ENCODE peak calls at places on chromosomes 1 and 21, in five cellular contexts. One of them, this sample, is unnamed.

GRCh38 chr1:6207075-6207885 is 1.4 kb downstream of the RNF207 start:
- ATAC-seq in IMR-90: no peak
- ATAC-seq in GM12878: no peak
- ATAC-seq in A549: no peak
- ATAC-seq in right lobe of liver: no peak
- ATAC-seq in this sample: no peak

GRCh38 chr1:187956975-187957374 is 1128.2 kb downstream of the PLA2G4A start:
- ATAC-seq in IMR-90: no peak
- ATAC-seq in GM12878: no peak
- ATAC-seq in A549: no peak
- ATAC-seq in right lobe of liver: no peak
- ATAC-seq in this sample: no peak

GRCh38 chr21:17432732-17433057 is 80.1 kb upstream of the CXADR start:
- ATAC-seq in IMR-90: no peak
- ATAC-seq in GM12878: no peak
- ATAC-seq in A549: no peak
- ATAC-seq in right lobe of liver: no peak
- ATAC-seq in this sample: no peak

GRCh38 chr1:211813590-211813989 is 17.0 kb downstream of the LPGAT1 start:
- ATAC-seq in IMR-90: no peak
- ATAC-seq in GM12878: no peak
- ATAC-seq in A549: no peak
- ATAC-seq in right lobe of liver: peak
- ATAC-seq in this sample: peak

GRCh38 chr21:39141502-39141901 is 41.7 kb downstream of the PSMG1 start:
- ATAC-seq in IMR-90: no peak
- ATAC-seq in GM12878: no peak
- ATAC-seq in A549: no peak
- ATAC-seq in right lobe of liver: no peak
- ATAC-seq in this sample: no peak

GRCh38 chr1:201369209-201369608 is 8.3 kb downstream of the TNNT2 start:
- ATAC-seq in IMR-90: no peak
- ATAC-seq in GM12878: no peak
- ATAC-seq in A549: no peak
- ATAC-seq in right lobe of liver: no peak
- ATAC-seq in this sample: no peak

GRCh38 chr1:196659471-196659870 is 7.6 kb downstream of the CFH start:
- ATAC-seq in IMR-90: no peak
- ATAC-seq in GM12878: no peak
- ATAC-seq in A549: no peak
- ATAC-seq in right lobe of liver: peak
- ATAC-seq in this sample: no peak

GRCh38 chr21:14766241-14766640 is 220.1 kb upstream of the SAMSN1 start:
- ATAC-seq in IMR-90: no peak
- ATAC-seq in GM12878: no peak
- ATAC-seq in A549: no peak
- ATAC-seq in right lobe of liver: no peak
- ATAC-seq in this sample: no peak

GRCh38 chr1:164950453-164951052 is 391.6 kb downstream of the PBX1 start:
- ATAC-seq in IMR-90: no peak
- ATAC-seq in GM12878: no peak
- ATAC-seq in A549: no peak
- ATAC-seq in right lobe of liver: no peak
- ATAC-seq in this sample: peak

GRCh38 chr1:44775930-44776748 is 799 bp downstream of the RPS8 start:
- ATAC-seq in IMR-90: peak
- ATAC-seq in GM12878: peak
- ATAC-seq in A549: peak
- ATAC-seq in right lobe of liver: no peak
- ATAC-seq in this sample: peak

GRCh38 chr21:38327984-38328383 is 71.2 kb downstream of the KCNJ15 start:
- ATAC-seq in IMR-90: no peak
- ATAC-seq in GM12878: peak
- ATAC-seq in A549: no peak
- ATAC-seq in right lobe of liver: no peak
- ATAC-seq in this sample: no peak

GRCh38 chr1:97930472-97930871 is 9.6 kb upstream of the DPYD start:
- ATAC-seq in IMR-90: no peak
- ATAC-seq in GM12878: no peak
- ATAC-seq in A549: no peak
- ATAC-seq in right lobe of liver: peak
- ATAC-seq in this sample: no peak

GRCh38 chr21:46637952-46638746 is 2.7 kb downstream of the PRMT2 start:
- ATAC-seq in IMR-90: no peak
- ATAC-seq in GM12878: peak
- ATAC-seq in A549: no peak
- ATAC-seq in right lobe of liver: no peak
- ATAC-seq in this sample: no peak

GRCh38 chr1:201184734-201185453 is 5.7 kb upstream of the IGFN1 start:
- ATAC-seq in IMR-90: peak
- ATAC-seq in GM12878: peak
- ATAC-seq in A549: peak
- ATAC-seq in right lobe of liver: peak
- ATAC-seq in this sample: peak

GRCh38 chr21:37683396-37684114 is 232.7 kb downstream of the KCNJ6 start:
- ATAC-seq in IMR-90: no peak
- ATAC-seq in GM12878: no peak
- ATAC-seq in A549: no peak
- ATAC-seq in right lobe of liver: peak
- ATAC-seq in this sample: no peak

GRCh38 chr1:48701445-48701844 is 75.2 kb downstream of the BEND5 start:
- ATAC-seq in IMR-90: no peak
- ATAC-seq in GM12878: no peak
- ATAC-seq in A549: no peak
- ATAC-seq in right lobe of liver: no peak
- ATAC-seq in this sample: no peak

GRCh38 chr1:112239953-112240352 is 156.1 kb upstream of the CTTNBP2NL start:
- ATAC-seq in IMR-90: no peak
- ATAC-seq in GM12878: no peak
- ATAC-seq in A549: no peak
- ATAC-seq in right lobe of liver: no peak
- ATAC-seq in this sample: no peak

GRCh38 chr1:172742599-172743500 is 83.9 kb downstream of the FASLG start:
- ATAC-seq in IMR-90: peak
- ATAC-seq in GM12878: peak
- ATAC-seq in A549: peak
- ATAC-seq in right lobe of liver: peak
- ATAC-seq in this sample: no peak

DNA sequence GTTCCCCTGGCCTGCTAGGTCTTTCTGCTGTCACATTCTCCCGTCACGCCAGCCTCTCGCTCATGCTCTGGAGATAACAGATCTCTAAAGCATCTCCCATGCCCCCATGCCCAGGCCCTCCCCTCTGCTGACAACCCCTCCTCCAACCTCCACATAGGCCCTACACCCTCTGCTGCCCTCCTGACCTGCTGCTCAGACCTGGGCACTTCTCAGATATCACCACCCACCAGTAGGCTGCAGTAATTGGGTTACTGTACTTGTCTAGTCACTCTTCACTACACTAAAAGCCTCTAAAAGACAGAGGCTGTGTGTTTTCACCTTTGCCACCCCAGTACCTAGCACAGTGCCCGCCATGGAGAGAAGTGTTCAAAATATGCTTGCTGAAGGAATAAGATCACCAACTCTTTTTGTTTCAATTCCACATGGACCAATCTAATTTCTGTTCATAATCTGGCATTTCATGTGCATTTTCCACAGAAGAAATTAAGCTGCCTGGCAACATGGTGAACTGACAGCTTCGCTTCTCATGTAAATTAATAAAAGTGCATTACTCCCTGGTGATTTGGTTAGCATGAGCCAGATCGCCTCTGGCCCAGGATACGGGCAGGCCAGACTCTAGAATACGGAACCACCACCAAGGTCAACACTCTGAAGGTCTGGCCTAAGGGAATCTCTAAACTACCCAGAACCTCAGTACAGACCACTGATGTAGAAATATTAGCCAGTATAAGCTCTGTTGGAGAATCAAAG is 20.7 kb downstream of the LBR start:
- ATAC-seq in IMR-90: no peak
- ATAC-seq in GM12878: no peak
- ATAC-seq in A549: no peak
- ATAC-seq in right lobe of liver: no peak
- ATAC-seq in this sample: no peak
- TF ChIP-seq CTCF in IMR-90: no peak
- TF ChIP-seq CTCF in GM12878: no peak
- TF ChIP-seq CTCF in A549: no peak
- TF ChIP-seq CTCF in right lobe of liver: no peak
- TF ChIP-seq CTCF in this sample: no peak

GRCh38 chr1:40310983-40311642 is 6.0 kb downstream of the COL9A2 start:
- ATAC-seq in IMR-90: no peak
- ATAC-seq in GM12878: no peak
- ATAC-seq in A549: peak
- ATAC-seq in right lobe of liver: no peak
- ATAC-seq in this sample: no peak

GRCh38 chr1:40313329-40313957 is 3.6 kb downstream of the COL9A2 start:
- ATAC-seq in IMR-90: no peak
- ATAC-seq in GM12878: peak
- ATAC-seq in A549: no peak
- ATAC-seq in right lobe of liver: no peak
- ATAC-seq in this sample: no peak

GRCh38 chr1:40311692-40312091 is 5.4 kb downstream of the COL9A2 start:
- ATAC-seq in IMR-90: no peak
- ATAC-seq in GM12878: no peak
- ATAC-seq in A549: no peak
- ATAC-seq in right lobe of liver: no peak
- ATAC-seq in this sample: no peak

GRCh38 chr1:40313958-40314720 is 2.9 kb downstream of the COL9A2 start:
- ATAC-seq in IMR-90: no peak
- ATAC-seq in GM12878: no peak
- ATAC-seq in A549: no peak
- ATAC-seq in right lobe of liver: no peak
- ATAC-seq in this sample: no peak

DNA sequence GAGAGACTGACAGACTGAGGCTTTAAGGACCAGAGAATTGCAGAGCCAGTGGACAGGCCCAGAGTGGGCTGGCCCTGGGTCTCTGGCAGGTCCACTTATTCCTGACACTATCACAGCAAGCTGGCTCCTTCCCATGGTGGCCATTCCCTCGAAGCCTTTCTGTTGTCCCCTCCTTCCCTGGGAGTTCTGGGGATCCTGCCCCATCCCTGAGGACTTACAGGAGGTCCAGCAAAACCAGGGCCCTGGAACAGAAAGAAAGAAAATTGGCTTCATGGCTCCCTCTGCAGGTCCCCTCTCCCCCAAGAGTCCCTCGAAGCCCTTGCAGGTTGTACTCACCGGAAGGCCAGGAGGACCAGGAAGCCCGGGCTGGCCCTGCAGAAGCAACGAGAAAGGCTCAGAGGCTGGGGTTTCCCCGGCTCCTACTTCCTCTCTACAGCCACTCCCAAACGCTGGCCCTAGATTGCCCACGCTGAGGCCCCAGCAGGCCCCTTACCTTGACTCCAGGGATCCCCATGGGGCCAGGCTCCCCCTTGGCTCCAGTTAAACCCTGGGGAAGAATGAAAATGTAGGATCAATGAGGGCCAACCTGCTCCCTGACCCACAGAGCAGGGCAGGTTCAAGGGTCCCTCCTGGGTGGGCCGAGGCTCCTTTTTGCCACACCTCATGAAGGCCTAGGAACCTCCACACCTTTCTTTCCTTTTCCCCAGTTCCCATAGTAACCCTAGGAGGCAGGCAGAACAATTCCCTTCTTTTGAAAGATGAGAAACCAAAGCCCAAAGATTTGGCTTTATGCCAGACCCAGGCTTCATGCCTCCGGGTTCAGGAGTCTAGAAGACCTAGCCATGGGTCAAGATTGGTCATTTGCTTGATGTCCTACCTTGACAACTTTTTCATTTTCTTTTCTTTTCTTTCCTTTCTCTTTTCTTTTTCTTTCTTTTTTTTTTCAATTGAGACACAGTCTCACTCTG is 4.6 kb downstream of the COL9A2 start:
- ATAC-seq in IMR-90: no peak
- ATAC-seq in GM12878: peak
- ATAC-seq in A549: no peak
- ATAC-seq in right lobe of liver: no peak
- ATAC-seq in this sample: no peak
- TF ChIP-seq POLR2A in IMR-90: no peak
- TF ChIP-seq POLR2A in GM12878: peak
- TF ChIP-seq POLR2A in A549: no peak
- TF ChIP-seq POLR2A in right lobe of liver: no peak
- TF ChIP-seq POLR2A in this sample: no peak

DNA sequence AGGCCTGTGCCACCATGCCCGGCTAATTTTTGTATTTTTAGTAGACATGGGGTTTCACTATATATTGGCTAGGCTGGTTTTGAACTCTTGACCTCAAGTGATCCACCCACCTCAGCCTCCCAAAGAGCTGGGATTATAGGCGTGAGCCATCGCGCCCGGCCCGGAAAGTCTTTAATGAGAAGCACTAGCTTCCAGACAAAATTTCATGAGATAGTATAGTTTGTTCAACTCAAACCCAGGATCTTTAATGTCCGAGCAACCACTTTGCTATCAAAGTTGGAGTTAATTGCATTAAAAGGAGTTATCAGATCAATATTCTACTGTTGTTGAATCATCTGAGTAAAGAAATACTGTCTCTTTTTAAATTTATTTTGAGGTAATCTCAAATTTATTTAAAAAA is 4.8 kb downstream of the TSNAX start:
- ATAC-seq in IMR-90: no peak
- ATAC-seq in GM12878: no peak
- ATAC-seq in A549: no peak
- ATAC-seq in right lobe of liver: no peak
- ATAC-seq in this sample: no peak
- TF ChIP-seq CTCF in IMR-90: no peak
- TF ChIP-seq CTCF in GM12878: no peak
- TF ChIP-seq CTCF in A549: no peak
- TF ChIP-seq CTCF in right lobe of liver: no peak
- TF ChIP-seq CTCF in this sample: no peak

DNA sequence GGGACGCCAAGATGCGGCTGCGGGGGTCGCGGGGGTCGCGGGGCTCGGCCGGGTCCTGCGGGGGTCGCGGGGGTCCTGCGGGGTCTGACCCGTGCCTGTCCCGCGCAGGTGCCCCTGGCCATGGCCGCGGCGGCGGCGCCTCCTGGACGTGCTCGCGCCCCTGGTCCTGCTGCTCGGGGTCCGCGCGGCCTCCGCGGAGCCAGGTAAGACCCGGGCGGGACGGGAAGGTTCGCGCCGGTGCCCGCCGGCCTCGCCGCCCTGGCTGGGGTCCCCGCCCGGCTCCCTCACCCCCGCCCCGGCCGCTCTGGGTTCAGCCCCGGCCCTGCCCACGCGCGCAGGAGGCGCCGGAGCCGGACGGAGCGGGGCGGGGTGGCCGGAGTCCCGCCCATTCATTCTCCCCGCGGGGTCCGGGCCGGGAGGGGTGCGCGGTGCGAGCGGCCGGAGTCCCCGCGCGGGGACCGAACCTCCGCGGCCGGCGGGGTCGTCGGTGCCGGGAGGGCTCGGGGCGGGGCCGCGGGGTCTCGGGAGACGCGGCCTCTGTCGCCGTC is 380 bp downstream of the COL18A1 start:
- ATAC-seq in IMR-90: peak
- ATAC-seq in GM12878: no peak
- ATAC-seq in A549: peak
- ATAC-seq in right lobe of liver: peak
- ATAC-seq in this sample: peak
- TF ChIP-seq POLR2A in IMR-90: peak
- TF ChIP-seq POLR2A in GM12878: no peak
- TF ChIP-seq POLR2A in A549: no peak
- TF ChIP-seq POLR2A in right lobe of liver: no peak
- TF ChIP-seq POLR2A in this sample: peak

GRCh38 chr1:200090252-200091159 is 63.0 kb downstream of the NR5A2 start:
- ATAC-seq in IMR-90: no peak
- ATAC-seq in GM12878: peak
- ATAC-seq in A549: peak
- ATAC-seq in right lobe of liver: peak
- ATAC-seq in this sample: no peak
- TF ChIP-seq CTCF in IMR-90: peak
- TF ChIP-seq CTCF in GM12878: peak
- TF ChIP-seq CTCF in A549: peak
- TF ChIP-seq CTCF in right lobe of liver: no peak
- TF ChIP-seq CTCF in this sample: no peak